ENCODE peak calls at places on chromosomes 1 and 21, in six cellular contexts. One of them, this sample, is unnamed.

GRCh38 chr21:33300701-33301631 is 23.8 kb upstream of the IFNAR1 start:
- ATAC-seq in GM23338: no peak
- ATAC-seq in activated T-cell treated with anti-CD3 and anti-CD28 coated beads, Interleukin-2, amount 50 U/mL, for 72 hours: no peak
- ATAC-seq in heart left ventricle: peak
- ATAC-seq in activated naive CD8-positive, alpha-beta T cell treated with anti-CD3 and anti-CD28 coated beads, Interleukin-2, amount 50 U/mL, for 24 hours: no peak
- ATAC-seq in right cardiac atrium: peak
- ATAC-seq in this sample: no peak

GRCh38 chr1:197917813-197918646 is 858 bp downstream of the LHX9 start:
- ATAC-seq in GM23338: peak
- ATAC-seq in activated T-cell treated with anti-CD3 and anti-CD28 coated beads, Interleukin-2, amount 50 U/mL, for 72 hours: peak
- ATAC-seq in heart left ventricle: peak
- ATAC-seq in activated naive CD8-positive, alpha-beta T cell treated with anti-CD3 and anti-CD28 coated beads, Interleukin-2, amount 50 U/mL, for 24 hours: no peak
- ATAC-seq in right cardiac atrium: peak
- ATAC-seq in this sample: peak

GRCh38 chr1:17887646-17888395 is 132.7 kb downstream of the ACTL8 start:
- ATAC-seq in GM23338: no peak
- ATAC-seq in activated T-cell treated with anti-CD3 and anti-CD28 coated beads, Interleukin-2, amount 50 U/mL, for 72 hours: no peak
- ATAC-seq in heart left ventricle: no peak
- ATAC-seq in activated naive CD8-positive, alpha-beta T cell treated with anti-CD3 and anti-CD28 coated beads, Interleukin-2, amount 50 U/mL, for 24 hours: no peak
- ATAC-seq in right cardiac atrium: no peak
- ATAC-seq in this sample: no peak

GRCh38 chr1:117967472-117967871 is 37.9 kb downstream of the WDR3 start:
- ATAC-seq in GM23338: peak
- ATAC-seq in activated T-cell treated with anti-CD3 and anti-CD28 coated beads, Interleukin-2, amount 50 U/mL, for 72 hours: no peak
- ATAC-seq in heart left ventricle: no peak
- ATAC-seq in activated naive CD8-positive, alpha-beta T cell treated with anti-CD3 and anti-CD28 coated beads, Interleukin-2, amount 50 U/mL, for 24 hours: no peak
- ATAC-seq in right cardiac atrium: no peak
- ATAC-seq in this sample: no peak

GRCh38 chr1:58805716-58806571 is 22.1 kb upstream of the JUN start:
- ATAC-seq in GM23338: no peak
- ATAC-seq in activated T-cell treated with anti-CD3 and anti-CD28 coated beads, Interleukin-2, amount 50 U/mL, for 72 hours: no peak
- ATAC-seq in heart left ventricle: no peak
- ATAC-seq in activated naive CD8-positive, alpha-beta T cell treated with anti-CD3 and anti-CD28 coated beads, Interleukin-2, amount 50 U/mL, for 24 hours: no peak
- ATAC-seq in right cardiac atrium: no peak
- ATAC-seq in this sample: no peak

GRCh38 chr1:66984491-66984890 is 59.7 kb downstream of the MIER1 start:
- ATAC-seq in GM23338: no peak
- ATAC-seq in activated T-cell treated with anti-CD3 and anti-CD28 coated beads, Interleukin-2, amount 50 U/mL, for 72 hours: no peak
- ATAC-seq in heart left ventricle: no peak
- ATAC-seq in activated naive CD8-positive, alpha-beta T cell treated with anti-CD3 and anti-CD28 coated beads, Interleukin-2, amount 50 U/mL, for 24 hours: no peak
- ATAC-seq in right cardiac atrium: no peak
- ATAC-seq in this sample: peak

GRCh38 chr1:15328785-15329480 is 80.8 kb upstream of the EFHD2 start:
- ATAC-seq in GM23338: peak
- ATAC-seq in activated T-cell treated with anti-CD3 and anti-CD28 coated beads, Interleukin-2, amount 50 U/mL, for 72 hours: no peak
- ATAC-seq in heart left ventricle: peak
- ATAC-seq in activated naive CD8-positive, alpha-beta T cell treated with anti-CD3 and anti-CD28 coated beads, Interleukin-2, amount 50 U/mL, for 24 hours: peak
- ATAC-seq in right cardiac atrium: peak
- ATAC-seq in this sample: peak

GRCh38 chr1:112011231-112011630 is 21.8 kb upstream of the KCND3 start:
- ATAC-seq in GM23338: no peak
- ATAC-seq in activated T-cell treated with anti-CD3 and anti-CD28 coated beads, Interleukin-2, amount 50 U/mL, for 72 hours: no peak
- ATAC-seq in heart left ventricle: no peak
- ATAC-seq in activated naive CD8-positive, alpha-beta T cell treated with anti-CD3 and anti-CD28 coated beads, Interleukin-2, amount 50 U/mL, for 24 hours: no peak
- ATAC-seq in right cardiac atrium: peak
- ATAC-seq in this sample: no peak

GRCh38 chr1:245599413-245600174 is 444.8 kb downstream of the KIF26B start:
- ATAC-seq in GM23338: peak
- ATAC-seq in activated T-cell treated with anti-CD3 and anti-CD28 coated beads, Interleukin-2, amount 50 U/mL, for 72 hours: no peak
- ATAC-seq in heart left ventricle: peak
- ATAC-seq in activated naive CD8-positive, alpha-beta T cell treated with anti-CD3 and anti-CD28 coated beads, Interleukin-2, amount 50 U/mL, for 24 hours: no peak
- ATAC-seq in right cardiac atrium: peak
- ATAC-seq in this sample: no peak

GRCh38 chr1:208242829-208243521 is 1.2 kb downstream of the PLXNA2 start:
- ATAC-seq in GM23338: peak
- ATAC-seq in activated T-cell treated with anti-CD3 and anti-CD28 coated beads, Interleukin-2, amount 50 U/mL, for 72 hours: peak
- ATAC-seq in heart left ventricle: no peak
- ATAC-seq in activated naive CD8-positive, alpha-beta T cell treated with anti-CD3 and anti-CD28 coated beads, Interleukin-2, amount 50 U/mL, for 24 hours: no peak
- ATAC-seq in right cardiac atrium: peak
- ATAC-seq in this sample: no peak